ENCODE peak calls at places on chromosomes 4 and X, in nine cellular contexts. E is fibroblast of lung; S is substantia nigra; Q is CD8-positive, alpha-beta T cell; H is NCI-H1092; T is CD4-positive, alpha-beta T cell; U is Right ventricle myocardium superior; D is NCI-H1694 treated with DMSO at 0.1 percent for 48 hours; R is T follicular helper cell. J is an unnamed sample.

GRCh38 chr4:83905952-83906351 is 370.0 kb downstream of the GPAT3 start:
- DNase-seq in E (no peak), S (no peak), Q (no peak), H (no peak), T (no peak), U (no peak), D (peak), R (no peak), J (no peak)

GRCh38 chr4:106126062-106126461 is 189.9 kb downstream of the TBCK start:
- DNase-seq in E (no peak), S (no peak), Q (no peak), H (no peak), T (no peak), U (no peak), D (no peak), R (no peak), J (no peak)

GRCh38 chr4:107600456-107600855 is 119.6 kb downstream of the PAPSS1 start:
- DNase-seq in E (peak), S (no peak), Q (no peak), H (no peak), T (no peak), U (no peak), D (no peak), R (no peak), J (no peak)

GRCh38 chrX:129783176-129783776 is 3.5 kb downstream of the SASH3 start:
- DNase-seq in E (no peak), S (no peak), Q (no peak), H (no peak), T (no peak), U (no peak), D (no peak), R (no peak), J (no peak)

GRCh38 chr4:77601614-77602187 is 3.9 kb upstream of the CXCL13 start:
- DNase-seq in E (no peak), S (no peak), Q (no peak), H (no peak), T (no peak), U (no peak), D (no peak), R (no peak), J (no peak)

GRCh38 chrX:93422693-93423092 is 250.7 kb downstream of the NAP1L3 start:
- DNase-seq in E (no peak), S (no peak), Q (no peak), H (no peak), T (no peak), U (no peak), D (peak), R (no peak), J (no peak)

GRCh38 chrX:16022580-16023170 is 100.7 kb upstream of the GRPR start:
- DNase-seq in E (peak), S (no peak), Q (no peak), H (no peak), T (no peak), U (no peak), D (no peak), R (no peak), J (no peak)

GRCh38 chr4:133316874-133317273 is 167.8 kb downstream of the PCDH10 start:
- DNase-seq in E (peak), S (no peak), Q (no peak), H (no peak), T (no peak), U (no peak), D (no peak), R (no peak), J (no peak)

GRCh38 chr4:189420488-189420887 is 520.2 kb upstream of the FRG1 start:
- DNase-seq in E (no peak), S (no peak), Q (no peak), H (no peak), T (no peak), U (no peak), D (no peak), R (no peak), J (no peak)

GRCh38 chr4:134627386-134627785 is 425.8 kb upstream of the PABPC4L start:
- DNase-seq in E (no peak), S (no peak), Q (no peak), H (no peak), T (no peak), U (no peak), D (no peak), R (no peak), J (no peak)

GRCh38 chr4:166527500-166527899 is 654.5 kb downstream of the TLL1 start:
- DNase-seq in E (peak), S (no peak), Q (no peak), H (no peak), T (no peak), U (no peak), D (no peak), R (no peak), J (no peak)

GRCh38 chr4:42328978-42329377 is 68.3 kb upstream of the SHISA3 start:
- DNase-seq in E (no peak), S (no peak), Q (no peak), H (no peak), T (no peak), U (no peak), D (no peak), R (no peak), J (no peak)

GRCh38 chr4:26256016-26256415 is 64.8 kb upstream of the RBPJ start:
- DNase-seq in E (peak), S (no peak), Q (no peak), H (no peak), T (no peak), U (no peak), D (no peak), R (no peak), J (no peak)

GRCh38 chr4:53500552-53500951 is 90.7 kb downstream of the LNX1 start:
- DNase-seq in E (no peak), S (no peak), Q (no peak), H (no peak), T (no peak), U (no peak), D (no peak), R (no peak), J (no peak)

GRCh38 chrX:123184858-123185251 is 777 bp downstream of the GRIA3 start:
- DNase-seq in E (no peak), S (no peak), Q (no peak), H (no peak), T (no peak), U (no peak), D (no peak), R (no peak), J (no peak)

GRCh38 chr4:136687118-136687517 is 845.2 kb downstream of the PCDH18 start:
- DNase-seq in E (no peak), S (no peak), Q (no peak), H (no peak), T (no peak), U (no peak), D (no peak), R (no peak), J (no peak)

GRCh38 chrX:153305941-153306464 is 15.6 kb downstream of the PNMA6F start:
- DNase-seq in E (no peak), S (no peak), Q (peak), H (no peak), T (no peak), U (no peak), D (no peak), R (no peak), J (no peak)

GRCh38 chrX:133473451-133473850 is 58.2 kb upstream of the GPC4 start:
- DNase-seq in E (peak), S (no peak), Q (no peak), H (no peak), T (no peak), U (no peak), D (no peak), R (no peak), J (no peak)

GRCh38 chr4:54224960-54225670 is 4.0 kb upstream of the PDGFRA start:
- DNase-seq in E (no peak), S (no peak), Q (no peak), H (no peak), T (no peak), U (no peak), D (no peak), R (no peak), J (no peak)

GRCh38 chrX:20585782-20586181 is 319.1 kb upstream of the RPS6KA3 start:
- DNase-seq in E (peak), S (no peak), Q (no peak), H (no peak), T (no peak), U (no peak), D (no peak), R (no peak), J (no peak)

GRCh38 chr4:85398276-85398675 is 76.7 kb upstream of the ARHGAP24 start:
- DNase-seq in E (peak), S (no peak), Q (no peak), H (no peak), T (no peak), U (peak), D (no peak), R (no peak), J (no peak)

GRCh38 chrX:137286423-137286822 is 252.6 kb upstream of the GPR101 start:
- DNase-seq in E (no peak), S (no peak), Q (no peak), H (no peak), T (no peak), U (no peak), D (no peak), R (no peak), J (no peak)

GRCh38 chr4:156252300-156253016 is 298.8 kb upstream of the CTSO start:
- DNase-seq in E (peak), S (no peak), Q (no peak), H (no peak), T (no peak), U (no peak), D (no peak), R (no peak), J (no peak)

GRCh38 chr4:41111796-41112195 is 102.5 kb downstream of the APBB2 start:
- DNase-seq in E (no peak), S (no peak), Q (no peak), H (no peak), T (no peak), U (no peak), D (no peak), R (no peak), J (no peak)

GRCh38 chrX:85503258-85504158 is 124.0 kb upstream of the POF1B start:
- DNase-seq in E (no peak), S (no peak), Q (no peak), H (no peak), T (no peak), U (no peak), D (no peak), R (no peak), J (no peak)

GRCh38 chr4:60588556-60588955 is 611.6 kb upstream of the ADGRL3 start:
- DNase-seq in E (no peak), S (no peak), Q (no peak), H (no peak), T (no peak), U (no peak), D (no peak), R (no peak), J (no peak)

J was measured in NCI-H2227 treated with DMSO at 0.1 percent for 48 hours.